ENCODE peak calls at places on chromosome 12, in nine cellular contexts. U is left ventricle myocardium inferior, D is transverse colon, T is NB4, Z is T-cell, A is brain microvascular endothelial cell, V is cardiac fibroblast, P is fibroblast of mammary gland, F is H4. E is an unnamed sample.

GRCh38 chr12:125343649-125344048 is 278.4 kb downstream of the AACS start:
- DNase-seq in D (no peak), T (no peak), V (no peak), P (no peak), U (no peak), F (no peak), Z (no peak), A (no peak), E (no peak)

GRCh38 chr12:12441891-12442461 is 85.1 kb downstream of the BORCS5 start:
- DNase-seq in P (no peak), T (peak; percentile 49), Z (peak; percentile 87), A (peak; percentile 54), U (no peak), D (no peak), V (peak; percentile 51), F (no peak), E (peak; percentile 58)

GRCh38 chr12:19779393-19780056 is 340.2 kb downstream of the AEBP2 start:
- DNase-seq in F (no peak), V (peak; percentile 74), T (no peak), D (no peak), Z (no peak), U (peak; percentile 36), P (no peak), A (no peak), E (peak; percentile 34)

GRCh38 chr12:106118-106561 is 39.6 kb downstream of the IQSEC3 start:
- DNase-seq in Z (no peak), F (no peak), T (no peak), A (no peak), V (no peak), D (peak; percentile 54), P (no peak), U (peak; percentile 32), E (no peak)

GRCh38 chr12:4214912-4215861 is 58.4 kb upstream of the CCND2 start:
- DNase-seq in A (no peak), P (no peak), D (peak; percentile 64), Z (peak; percentile 38), U (peak; percentile 71), V (peak; percentile 10), T (peak; percentile 93), F (peak; percentile 13), E (no peak)

GRCh38 chr12:57550628-57551549 is 1.0 kb downstream of the KIF5A start:
- DNase-seq in T (no peak), A (no peak), D (no peak), Z (no peak), P (no peak), U (no peak), F (no peak), V (no peak), E (no peak)

GRCh38 chr12:8829128-8829524 is 6.7 kb downstream of the A2ML1 start:
- DNase-seq in F (no peak), A (no peak), Z (no peak), U (no peak), T (no peak), P (no peak), V (no peak), D (no peak), E (no peak)

GRCh38 chr12:52061470-52062166 is 8.2 kb upstream of the ATG101 start:
- DNase-seq in F (no peak), D (no peak), P (no peak), V (no peak), U (no peak), A (no peak), T (no peak), Z (no peak), E (no peak)

GRCh38 chr12:57583008-57583831 is 7.8 kb upstream of the PIP4K2C start:
- DNase-seq in Z (peak; percentile 51), V (peak; percentile 91), T (peak; percentile 88), F (peak; percentile 69), A (peak; percentile 75), U (no peak), P (peak; percentile 85), D (peak; percentile 63), E (peak; percentile 76)

GRCh38 chr12:32809196-32809595 is 53.5 kb upstream of the YARS2 start:
- DNase-seq in D (no peak), V (no peak), A (no peak), Z (no peak), F (no peak), T (no peak), P (no peak), U (no peak), E (no peak)

GRCh38 chr12:51986834-51987233 is 19.9 kb upstream of the TAMALIN start:
- DNase-seq in F (no peak), Z (no peak), U (no peak), A (no peak), T (no peak), V (no peak), D (no peak), P (no peak), E (no peak)

GRCh38 chr12:65894624-65895023 is 70.3 kb downstream of the HMGA2 start:
- DNase-seq in Z (no peak), U (no peak), T (peak; percentile 13), V (no peak), D (no peak), P (no peak), F (no peak), A (no peak), E (no peak)

GRCh38 chr12:132395908-132396305 is 66.5 kb upstream of the GALNT9 start:
- DNase-seq in F (no peak), P (no peak), V (no peak), A (no peak), Z (no peak), T (no peak), D (no peak), U (peak; percentile 5), E (no peak)

E was measured in iris pigment epithelial cell.